ENCODE peak calls at places on chromosomes 13 and 19, in four cellular contexts. One of them, this sample, is unnamed.

GRCh38 chr13:78497702-78498319 is 105.5 kb downstream of the POU4F1 start:
- DNase-seq in HepG2: no peak
- DNase-seq in GM12878: no peak
- DNase-seq in H1: no peak
- DNase-seq in this sample: no peak

GRCh38 chr19:42468273-42468796 is 25.6 kb upstream of the CXCL17 start:
- DNase-seq in HepG2: no peak
- DNase-seq in GM12878: no peak
- DNase-seq in H1: no peak
- DNase-seq in this sample: no peak

GRCh38 chr13:31048521-31048920 is 113.2 kb downstream of the HSPH1 start:
- DNase-seq in HepG2: no peak
- DNase-seq in GM12878: no peak
- DNase-seq in H1: no peak
- DNase-seq in this sample: no peak

GRCh38 chr13:108193806-108194205 is 21.5 kb downstream of the LIG4 start:
- DNase-seq in HepG2: no peak
- DNase-seq in GM12878: no peak
- DNase-seq in H1: no peak
- DNase-seq in this sample: no peak

GRCh38 chr19:57786906-57787305 is 17.4 kb downstream of the ZNF586 start:
- DNase-seq in HepG2: no peak
- DNase-seq in GM12878: no peak
- DNase-seq in H1: no peak
- DNase-seq in this sample: no peak

GRCh38 chr19:51407631-51408131 is 9.8 kb downstream of the SIGLEC10 start:
- DNase-seq in HepG2: peak; percentile 74
- DNase-seq in GM12878: no peak
- DNase-seq in H1: no peak
- DNase-seq in this sample: peak; percentile 77

GRCh38 chr19:3555653-3556422 is 1.5 kb downstream of the MFSD12 start:
- DNase-seq in HepG2: no peak
- DNase-seq in GM12878: no peak
- DNase-seq in H1: no peak
- DNase-seq in this sample: no peak

GRCh38 chr19:15672580-15673175 is at the start of gene CYP4F12:
- DNase-seq in HepG2: peak; percentile 76
- DNase-seq in GM12878: no peak
- DNase-seq in H1: no peak
- DNase-seq in this sample: peak; percentile 62

GRCh38 chr13:20174656-20175405 is 14.0 kb upstream of the GJA3 start:
- DNase-seq in HepG2: peak; percentile 26
- DNase-seq in GM12878: peak; percentile 43
- DNase-seq in H1: no peak
- DNase-seq in this sample: peak; percentile 43

GRCh38 chr13:98097749-98098148 is 45.1 kb upstream of the FARP1 start:
- DNase-seq in HepG2: no peak
- DNase-seq in GM12878: no peak
- DNase-seq in H1: no peak
- DNase-seq in this sample: no peak

GRCh38 chr13:66520511-66521390 is 709.4 kb downstream of the PCDH9 start:
- DNase-seq in HepG2: no peak
- DNase-seq in GM12878: no peak
- DNase-seq in H1: no peak
- DNase-seq in this sample: no peak

GRCh38 chr19:35269425-35270117 is 809 bp downstream of the USF2 start:
- DNase-seq in HepG2: peak; percentile 82
- DNase-seq in GM12878: peak; percentile 51
- DNase-seq in H1: peak; percentile 97
- DNase-seq in this sample: peak; percentile 81

GRCh38 chr13:87669379-87669978 is 1.7 kb upstream of the SLITRK5 start:
- DNase-seq in HepG2: peak; percentile 9
- DNase-seq in GM12878: no peak
- DNase-seq in H1: no peak
- DNase-seq in this sample: no peak

GRCh38 chr13:22961835-22962537 is 218.8 kb upstream of the SGCG start:
- DNase-seq in HepG2: no peak
- DNase-seq in GM12878: no peak
- DNase-seq in H1: peak; percentile 28
- DNase-seq in this sample: no peak

GRCh38 chr13:108950333-108951010 is 321.1 kb downstream of the MYO16 start:
- DNase-seq in HepG2: no peak
- DNase-seq in GM12878: no peak
- DNase-seq in H1: no peak
- DNase-seq in this sample: no peak

GRCh38 chr13:48783181-48783630 is 129.5 kb downstream of the CYSLTR2 start:
- DNase-seq in HepG2: peak; percentile 63
- DNase-seq in GM12878: no peak
- DNase-seq in H1: no peak
- DNase-seq in this sample: no peak

GRCh38 chr19:47796785-47797184 is 7.6 kb downstream of the TPRX1 start:
- DNase-seq in HepG2: no peak
- DNase-seq in GM12878: no peak
- DNase-seq in H1: no peak
- DNase-seq in this sample: no peak

GRCh38 chr13:33869005-33869404 is 51.1 kb downstream of the RFC3 start:
- DNase-seq in HepG2: no peak
- DNase-seq in GM12878: no peak
- DNase-seq in H1: no peak
- DNase-seq in this sample: no peak

GRCh38 chr13:24306632-24307031 is 2.7 kb upstream of the C1QTNF9 start:
- DNase-seq in HepG2: peak; percentile 13
- DNase-seq in GM12878: no peak
- DNase-seq in H1: no peak
- DNase-seq in this sample: no peak

GRCh38 chr19:55246462-55247451 is 12.1 kb downstream of the PPP6R1 start:
- DNase-seq in HepG2: no peak
- DNase-seq in GM12878: no peak
- DNase-seq in H1: no peak
- DNase-seq in this sample: peak; percentile 53

GRCh38 chr19:8505680-8506401 is 3.4 kb upstream of the PRAM1 start:
- DNase-seq in HepG2: peak; percentile 58
- DNase-seq in GM12878: no peak
- DNase-seq in H1: peak; percentile 94
- DNase-seq in this sample: peak; percentile 88

GRCh38 chr13:79451500-79451962 is 29.4 kb upstream of the NDFIP2 start:
- DNase-seq in HepG2: no peak
- DNase-seq in GM12878: peak; percentile 71
- DNase-seq in H1: no peak
- DNase-seq in this sample: peak; percentile 74

GRCh38 chr19:10471909-10472308 is 31.2 kb downstream of the KEAP1 start:
- DNase-seq in HepG2: peak; percentile 54
- DNase-seq in GM12878: no peak
- DNase-seq in H1: no peak
- DNase-seq in this sample: peak; percentile 59

GRCh38 chr19:41734585-41734984 is 20.7 kb upstream of the CEACAM6 start:
- DNase-seq in HepG2: no peak
- DNase-seq in GM12878: no peak
- DNase-seq in H1: no peak
- DNase-seq in this sample: no peak

GRCh38 chr13:43390101-43390500 is 366.7 kb downstream of the DNAJC15 start:
- DNase-seq in HepG2: no peak
- DNase-seq in GM12878: no peak
- DNase-seq in H1: no peak
- DNase-seq in this sample: no peak

GRCh38 chr19:38444026-38444425 is 10.5 kb downstream of the RYR1 start:
- DNase-seq in HepG2: no peak
- DNase-seq in GM12878: no peak
- DNase-seq in H1: no peak
- DNase-seq in this sample: no peak

GRCh38 chr19:38395381-38396127 is 7.1 kb downstream of the SPRED3 start:
- DNase-seq in HepG2: no peak
- DNase-seq in GM12878: no peak
- DNase-seq in H1: no peak
- DNase-seq in this sample: no peak

GRCh38 chr19:17873661-17874422 is 2.1 kb downstream of the SLC5A5 start:
- DNase-seq in HepG2: no peak
- DNase-seq in GM12878: no peak
- DNase-seq in H1: peak; percentile 91
- DNase-seq in this sample: peak; percentile 95

GRCh38 chr19:48735031-48735615 is 5.3 kb downstream of the RASIP1 start:
- DNase-seq in HepG2: no peak
- DNase-seq in GM12878: no peak
- DNase-seq in H1: peak; percentile 88
- DNase-seq in this sample: no peak

GRCh38 chr19:40494191-40494838 is 27.5 kb downstream of the SPTBN4 start:
- DNase-seq in HepG2: no peak
- DNase-seq in GM12878: no peak
- DNase-seq in H1: no peak
- DNase-seq in this sample: no peak

GRCh38 chr13:110017379-110017778 is 231.0 kb upstream of the IRS2 start:
- DNase-seq in HepG2: no peak
- DNase-seq in GM12878: no peak
- DNase-seq in H1: no peak
- DNase-seq in this sample: no peak

GRCh38 chr13:51772105-51772455 is 31.9 kb downstream of the DHRS12 start:
- DNase-seq in HepG2: no peak
- DNase-seq in GM12878: no peak
- DNase-seq in H1: no peak
- DNase-seq in this sample: no peak
- TF ChIP-seq JUND in HepG2: no peak
- TF ChIP-seq JUND in GM12878: no peak
- TF ChIP-seq JUND in H1: no peak
- TF ChIP-seq JUND in this sample: no peak

GRCh38 chr19:290539-291521 is at the start of gene PLPP2:
- DNase-seq in HepG2: no peak
- DNase-seq in GM12878: no peak
- DNase-seq in H1: peak; percentile 91
- DNase-seq in this sample: no peak

GRCh38 chr19:287381-287871 is 3.8 kb downstream of the PLPP2 start:
- DNase-seq in HepG2: no peak
- DNase-seq in GM12878: no peak
- DNase-seq in H1: no peak
- DNase-seq in this sample: no peak

GRCh38 chr19:291561-292280 is 518 bp upstream of the PLPP2 start:
- DNase-seq in HepG2: no peak
- DNase-seq in GM12878: no peak
- DNase-seq in H1: no peak
- DNase-seq in this sample: peak; percentile 81

GRCh38 chr19:288911-289310 is 2.3 kb downstream of the PLPP2 start:
- DNase-seq in HepG2: no peak
- DNase-seq in GM12878: no peak
- DNase-seq in H1: no peak
- DNase-seq in this sample: no peak

GRCh38 chr19:289651-290538 is 1.3 kb downstream of the PLPP2 start:
- DNase-seq in HepG2: peak; percentile 42
- DNase-seq in GM12878: no peak
- DNase-seq in H1: peak; percentile 76
- DNase-seq in this sample: peak; percentile 43
- TF ChIP-seq RAD21 in HepG2: no peak
- TF ChIP-seq RAD21 in GM12878: no peak
- TF ChIP-seq RAD21 in H1: no peak
- TF ChIP-seq RAD21 in this sample: no peak

GRCh38 chr13:59119475-59119874 is 1044.3 kb downstream of the DIAPH3 start:
- DNase-seq in HepG2: no peak
- DNase-seq in GM12878: no peak
- DNase-seq in H1: no peak
- DNase-seq in this sample: no peak
- TF ChIP-seq JUND in HepG2: no peak
- TF ChIP-seq JUND in GM12878: no peak
- TF ChIP-seq JUND in H1: no peak
- TF ChIP-seq JUND in this sample: no peak

GRCh38 chr13:26202365-26202972 is 19.6 kb downstream of the RNF6 start:
- DNase-seq in HepG2: no peak
- DNase-seq in GM12878: no peak
- DNase-seq in H1: no peak
- DNase-seq in this sample: no peak
- TF ChIP-seq RAD21 in HepG2: no peak
- TF ChIP-seq RAD21 in GM12878: no peak
- TF ChIP-seq RAD21 in H1: no peak
- TF ChIP-seq RAD21 in this sample: no peak

DNA sequence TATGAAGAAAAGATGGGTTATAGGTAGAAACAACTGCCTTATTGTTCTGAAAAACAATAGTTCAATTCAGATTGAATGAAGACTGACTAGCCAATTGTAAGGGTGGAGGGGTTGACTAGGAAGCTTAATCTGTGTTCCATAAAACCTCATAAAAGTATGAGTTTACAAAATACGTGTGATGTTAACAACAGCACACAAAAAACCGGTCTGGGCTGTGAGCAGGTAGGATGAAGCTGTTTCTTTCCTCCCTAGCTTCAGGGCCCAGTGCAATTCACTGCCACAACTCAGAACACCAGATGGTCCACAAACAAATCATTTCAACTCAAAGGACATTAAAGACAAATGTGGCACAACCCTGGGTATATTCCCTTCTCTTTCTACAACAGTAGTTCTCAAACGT is 3.2 kb downstream of the OXGR1 start:
- DNase-seq in HepG2: no peak
- DNase-seq in GM12878: no peak
- DNase-seq in H1: no peak
- DNase-seq in this sample: no peak
- TF ChIP-seq JUND in HepG2: no peak
- TF ChIP-seq JUND in GM12878: no peak
- TF ChIP-seq JUND in H1: no peak
- TF ChIP-seq JUND in this sample: no peak